ENCODE peak calls at places on chromosomes 7 and 10, in five cellular contexts. I is NCI-H1694, V is Daoy, K is NCI-H524, L is fibroblast of pulmonary artery. P is an unnamed sample.

GRCh38 chr7:155360495-155361362 is 63.1 kb downstream of the INSIG1 start:
- DNase-seq in I (no peak), V (no peak), K (no peak), L (no peak), P (no peak)

GRCh38 chr7:139038691-139039090 is 2.8 kb upstream of the ZC3HAV1L start:
- DNase-seq in I (no peak), V (no peak), K (no peak), L (no peak), P (no peak)

GRCh38 chr7:108605582-108606173 is 36.0 kb downstream of the DNAJB9 start:
- DNase-seq in I (no peak), V (no peak), K (no peak), L (no peak), P (peak; percentile 20)

GRCh38 chr10:3780056-3780765 is 4.8 kb downstream of the KLF6 start:
- DNase-seq in I (no peak), V (peak; percentile 60), K (no peak), L (peak; percentile 65), P (peak; percentile 86)

GRCh38 chr7:134557391-134557790 is 8.5 kb downstream of the AKR1B15 start:
- DNase-seq in I (no peak), V (no peak), K (no peak), L (no peak), P (no peak)

GRCh38 chr7:17292858-17293257 is 5.6 kb upstream of the AHR start:
- DNase-seq in I (no peak), V (no peak), K (no peak), L (no peak), P (no peak)

GRCh38 chr10:63200416-63200815 is 67.3 kb downstream of the NRBF2 start:
- DNase-seq in I (no peak), V (no peak), K (no peak), L (no peak), P (no peak)

GRCh38 chr7:98797150-98797549 is 72.7 kb downstream of the TMEM130 start:
- DNase-seq in I (no peak), V (no peak), K (peak; percentile 50), L (no peak), P (no peak)

GRCh38 chr7:151871904-151872303 is 5.0 kb downstream of the PRKAG2 start:
- DNase-seq in I (no peak), V (peak; percentile 51), K (no peak), L (no peak), P (no peak)

GRCh38 chr10:86440874-86441838 is 74.6 kb upstream of the GRID1 start:
- DNase-seq in I (no peak), V (peak; percentile 74), K (no peak), L (peak; percentile 80), P (peak; percentile 92)

GRCh38 chr7:82506208-82506607 is 62.6 kb upstream of the CACNA2D1 start:
- DNase-seq in I (no peak), V (no peak), K (no peak), L (no peak), P (no peak)

GRCh38 chr10:47049906-47050305 is 138.7 kb downstream of the PTPN20 start:
- DNase-seq in I (no peak), V (no peak), K (no peak), L (no peak), P (no peak)

GRCh38 chr7:157352506-157352905 is 15.7 kb downstream of the DNAJB6 start:
- DNase-seq in I (no peak), V (no peak), K (no peak), L (no peak), P (no peak)

P was measured in fibroblast of lung.